ENCODE peak calls at places on chromosomes 5 and 9, in seven cellular contexts. H is right lobe of liver, A is body of pancreas, S is GM06990, V is upper lobe of right lung, Y is PC-9, I is WTC11. B is an unnamed sample.

GRCh38 chr9:107282268-107282667 is 811 bp upstream of the RAD23B start:
- DNase-seq in I (no peak), S (no peak), H (no peak), Y (no peak), A (no peak), V (no peak), B (no peak)

GRCh38 chr5:6905883-6906282 is 192.7 kb downstream of the TENT4A start:
- DNase-seq in V (no peak), Y (no peak), S (no peak), A (no peak), I (no peak), H (no peak), B (no peak)

GRCh38 chr9:4829956-4830355 is 37.2 kb downstream of the RCL1 start:
- DNase-seq in I (no peak), Y (no peak), V (no peak), H (no peak), S (no peak), A (no peak), B (no peak)

GRCh38 chr5:138662599-138662998 is 87.4 kb upstream of the HSPA9 start:
- DNase-seq in S (no peak), I (no peak), Y (no peak), H (no peak), V (no peak), A (peak), B (no peak)

GRCh38 chr9:106752581-106752980 is 110.4 kb upstream of the ZNF462 start:
- DNase-seq in A (no peak), H (no peak), Y (no peak), V (no peak), I (no peak), S (no peak), B (no peak)

GRCh38 chr5:171808951-171809350 is 23.3 kb downstream of the SMIM23 start:
- DNase-seq in S (no peak), Y (no peak), V (no peak), H (no peak), I (no peak), A (no peak), B (no peak)

GRCh38 chr5:55234171-55234700 is 828 bp upstream of the CCNO start:
- DNase-seq in I (peak), V (no peak), H (peak), A (peak), Y (peak), S (no peak), B (peak)

GRCh38 chr9:35322075-35322885 is 160.5 kb downstream of the UNC13B start:
- DNase-seq in A (no peak), S (peak), H (no peak), I (no peak), Y (no peak), V (no peak), B (no peak)

GRCh38 chr9:27183701-27184100 is 74.7 kb downstream of the TEK start:
- DNase-seq in I (no peak), V (no peak), A (peak), S (no peak), H (no peak), Y (no peak), B (no peak)

GRCh38 chr5:75156585-75156984 is 80.1 kb downstream of the ANKRD31 start:
- DNase-seq in I (no peak), Y (no peak), S (no peak), H (no peak), V (no peak), A (no peak), B (peak)

GRCh38 chr9:124045076-124045829 is 33.7 kb downstream of the LHX2 start:
- DNase-seq in Y (no peak), A (peak), V (peak), I (peak), S (no peak), H (peak), B (no peak)

GRCh38 chr5:129172561-129172960 is 78.0 kb downstream of the ISOC1 start:
- DNase-seq in I (no peak), H (no peak), S (no peak), V (no peak), Y (no peak), A (no peak), B (peak)

GRCh38 chr5:83340511-83340918 is 131.0 kb upstream of the VCAN start:
- DNase-seq in H (no peak), V (no peak), A (no peak), S (no peak), Y (no peak), I (no peak), B (no peak)

GRCh38 chr5:154740483-154740882 is 14.7 kb upstream of the LARP1 start:
- DNase-seq in V (no peak), S (no peak), I (no peak), Y (no peak), A (peak), H (peak), B (no peak)

GRCh38 chr5:35488786-35489185 is 128.9 kb upstream of the SPEF2 start:
- DNase-seq in A (no peak), I (no peak), S (no peak), H (no peak), V (no peak), Y (no peak), B (no peak)

GRCh38 chr9:96047741-96048115 is 172.2 kb downstream of the ERCC6L2 start:
- DNase-seq in I (no peak), H (no peak), Y (no peak), S (no peak), V (no peak), A (no peak), B (no peak)

GRCh38 chr5:121937762-121938161 is 24.0 kb upstream of the SRFBP1 start:
- DNase-seq in Y (no peak), V (no peak), S (no peak), A (no peak), I (no peak), H (no peak), B (no peak)

GRCh38 chr9:134712243-134712642 is 70.6 kb downstream of the COL5A1 start:
- DNase-seq in I (no peak), V (no peak), S (no peak), Y (no peak), A (no peak), H (no peak), B (no peak)

GRCh38 chr5:44603496-44604272 is 205.1 kb upstream of the MRPS30 start:
- DNase-seq in I (peak), S (no peak), V (no peak), Y (no peak), H (no peak), A (no peak), B (no peak)
- TF ChIP-seq CTCF in I (peak), S (no peak), V (no peak), Y (peak), H (no peak), A (no peak), B (no peak)

DNA sequence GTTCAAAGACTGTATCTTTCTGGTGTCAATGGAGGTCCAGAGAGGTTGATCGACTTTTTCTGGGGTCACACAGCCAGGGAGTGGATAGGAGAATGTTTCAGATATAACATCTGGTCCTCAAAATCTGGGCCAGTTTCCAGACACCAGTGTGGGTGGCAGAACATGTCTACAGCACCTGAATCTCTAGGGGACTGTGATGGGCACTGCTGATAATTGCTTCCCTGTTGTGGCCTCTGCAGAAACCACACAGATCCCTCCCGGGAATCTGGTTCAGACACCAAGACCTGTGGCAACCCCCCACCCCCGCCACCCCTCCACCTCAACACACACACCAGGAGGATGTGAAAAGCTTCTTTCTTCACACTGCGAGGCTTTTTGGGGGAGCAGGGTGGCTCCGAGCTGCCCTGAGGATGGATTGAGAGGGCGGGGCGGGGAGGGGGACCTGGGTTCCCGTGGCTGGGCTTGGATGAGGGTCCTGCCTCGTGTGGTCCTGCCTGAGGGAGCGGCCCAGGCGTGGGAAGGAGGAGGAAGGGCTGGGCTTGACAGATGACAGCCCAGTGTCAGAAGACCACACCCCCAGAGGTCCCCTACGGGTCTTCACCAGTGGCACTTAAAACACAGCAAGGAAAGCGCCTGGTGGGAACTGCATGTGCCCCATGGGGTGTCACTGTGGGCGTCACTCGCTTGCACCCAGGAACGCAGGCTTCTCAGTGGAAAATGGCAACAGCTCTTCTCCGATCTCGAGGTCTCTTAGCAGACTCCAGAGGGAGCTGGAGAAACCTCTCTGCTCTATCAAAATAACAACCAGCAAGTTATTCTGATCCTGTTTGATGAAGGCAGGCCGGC is 55.2 kb downstream of the TRIP13 start:
- DNase-seq in V (no peak), H (no peak), A (no peak), S (no peak), Y (no peak), I (no peak), B (no peak)
- TF ChIP-seq CTCF in V (no peak), H (no peak), A (no peak), S (no peak), Y (peak), I (no peak), B (no peak)

GRCh38 chr5:89729623-89730390 is 679.7 kb downstream of the CETN3 start:
- DNase-seq in A (no peak), S (peak), I (no peak), Y (peak), H (no peak), V (no peak), B (no peak)
- TF ChIP-seq CTCF in A (peak), S (peak), I (no peak), Y (peak), H (no peak), V (no peak), B (peak)

DNA sequence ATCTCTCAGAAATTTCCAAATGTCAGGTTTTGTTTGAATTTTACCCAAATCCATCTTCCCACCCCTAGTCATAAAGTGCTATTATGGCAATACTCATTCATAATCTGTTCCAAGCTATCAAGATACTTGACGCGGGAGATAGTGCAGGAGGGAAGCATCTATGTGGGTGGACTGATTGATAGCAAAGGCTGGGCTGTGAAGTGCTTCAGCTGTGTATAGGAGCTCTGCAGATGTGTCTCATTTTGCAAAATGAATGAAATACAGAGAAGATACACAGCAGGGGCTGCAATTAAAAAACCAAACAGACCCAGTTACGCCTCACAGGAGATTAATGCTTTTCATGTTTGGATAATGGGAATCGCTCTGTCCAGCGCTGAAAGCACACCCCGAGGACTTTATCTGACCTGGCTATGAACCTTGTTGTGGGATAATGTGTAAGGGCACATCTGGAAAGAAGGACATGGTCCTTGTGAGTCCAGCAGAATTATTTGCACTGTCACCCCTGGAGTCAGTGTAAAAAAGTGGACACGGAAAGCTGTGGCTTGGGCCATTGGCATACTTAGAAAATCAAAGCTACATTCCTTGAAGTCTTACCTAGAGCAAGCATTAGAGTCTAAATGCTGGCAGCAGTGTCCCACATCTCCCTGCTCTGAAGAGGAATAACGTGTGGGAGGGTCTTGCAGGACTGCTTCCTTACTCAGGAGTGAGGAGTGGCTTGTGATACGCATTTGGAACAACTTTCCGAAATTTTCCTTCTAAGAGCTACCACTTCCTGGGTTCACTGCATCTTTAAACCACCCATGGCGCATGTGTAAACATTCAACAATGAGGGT is 2.5 kb downstream of the SH3RF2 start:
- DNase-seq in Y (no peak), A (no peak), I (no peak), S (no peak), V (no peak), H (no peak), B (no peak)
- TF ChIP-seq CTCF in Y (no peak), A (no peak), I (no peak), S (no peak), V (no peak), H (no peak), B (no peak)

GRCh38 chr5:79346420-79346824 is 110.5 kb downstream of the JMY start:
- DNase-seq in V (no peak), H (no peak), I (no peak), Y (peak), A (no peak), S (no peak), B (no peak)

GRCh38 chr5:79349047-79349446 is 113.1 kb downstream of the JMY start:
- DNase-seq in Y (no peak), I (no peak), V (no peak), A (no peak), H (no peak), S (no peak), B (no peak)
- TF ChIP-seq CTCF in Y (no peak), I (no peak), V (no peak), A (no peak), H (no peak), S (no peak), B (no peak)

DNA sequence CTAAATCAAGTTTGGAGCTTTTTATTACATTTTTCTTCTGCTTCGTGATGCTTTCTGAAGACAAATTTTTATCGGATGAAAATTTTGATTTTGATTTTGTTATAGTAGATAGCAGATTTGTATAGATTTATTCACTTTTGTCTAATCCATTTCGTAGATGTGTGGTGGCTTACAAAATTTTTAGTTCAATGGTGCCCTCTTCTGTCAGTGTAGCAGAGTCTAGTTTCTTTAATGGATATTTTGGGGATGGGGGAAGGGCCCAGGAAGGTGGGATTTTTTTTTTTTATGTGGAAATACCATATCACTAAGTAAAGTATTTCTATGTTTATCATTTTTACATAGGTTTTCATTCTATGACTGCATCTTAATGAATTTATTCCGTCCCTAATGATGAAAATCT is 259.9 kb upstream of the TARS1 start:
- DNase-seq in H (no peak), Y (no peak), V (no peak), S (no peak), I (no peak), A (no peak), B (peak)
- TF ChIP-seq CTCF in H (peak), Y (peak), V (peak), S (no peak), I (no peak), A (no peak), B (no peak)

DNA sequence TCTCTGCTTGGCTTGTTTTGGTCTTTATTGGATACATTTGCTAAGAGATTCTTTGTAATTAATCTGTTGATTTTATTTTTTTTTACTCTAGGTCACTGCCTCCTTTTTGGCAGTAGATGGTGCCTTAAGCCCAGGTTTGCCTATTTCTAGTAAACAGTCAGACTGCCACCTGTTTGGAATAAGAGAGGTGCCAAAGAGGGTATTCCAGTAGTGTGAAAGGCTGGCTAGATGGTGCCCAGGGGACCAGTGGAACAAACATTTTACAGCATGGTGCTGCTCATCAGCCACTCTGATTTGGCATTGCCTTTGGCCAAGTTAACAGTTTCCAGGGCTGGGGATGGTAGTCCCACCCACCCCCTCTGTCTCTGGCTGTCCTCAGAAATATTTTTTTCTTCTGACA is 36.7 kb upstream of the FBXL7 start:
- DNase-seq in S (no peak), Y (no peak), H (no peak), A (no peak), V (no peak), I (no peak), B (no peak)
- TF ChIP-seq CTCF in S (no peak), Y (no peak), H (peak), A (no peak), V (peak), I (peak), B (no peak)

GRCh38 chr9:103904242-103904641 is 189.9 kb upstream of the SMC2 start:
- DNase-seq in Y (no peak), S (no peak), I (no peak), A (no peak), V (no peak), H (no peak), B (no peak)
- TF ChIP-seq CTCF in Y (no peak), S (no peak), I (no peak), A (no peak), V (no peak), H (no peak), B (no peak)

B was measured in Calu3.